ENCODE peak calls at places on chromosome 18, in five cellular contexts. T, M, K, A and I are unnamed samples.

GRCh38 chr18:44682181-44682870 is 1.6 kb downstream of the SETBP1 start:
- DNase-seq in T (no peak), M (peak), K (peak), A (no peak), I (no peak)

GRCh38 chr18:13823707-13824395 is at the start of gene MC5R:
- DNase-seq in T (no peak), M (peak), K (peak), A (no peak), I (peak)

GRCh38 chr18:2906522-2907458 is 60.0 kb downstream of the EMILIN2 start:
- DNase-seq in T (no peak), M (no peak), K (peak), A (no peak), I (peak)

GRCh38 chr18:73752546-73752945 is 395.1 kb downstream of the FBXO15 start:
- DNase-seq in T (no peak), M (no peak), K (no peak), A (no peak), I (no peak)

GRCh38 chr18:3180325-3180724 is 39.4 kb downstream of the MYOM1 start:
- DNase-seq in T (no peak), M (no peak), K (no peak), A (no peak), I (no peak)

GRCh38 chr18:26971327-26971918 is 105.9 kb upstream of the AQP4 start:
- DNase-seq in T (no peak), M (no peak), K (no peak), A (no peak), I (no peak)

GRCh38 chr18:56199580-56200320 is 438.6 kb downstream of the TXNL1 start:
- DNase-seq in T (no peak), M (no peak), K (no peak), A (no peak), I (no peak)

GRCh38 chr18:63476666-63477065 is at the start of gene SERPINB5:
- DNase-seq in T (no peak), M (peak), K (peak), A (peak), I (no peak)

GRCh38 chr18:3132700-3133099 is 87.1 kb downstream of the MYOM1 start:
- DNase-seq in T (no peak), M (no peak), K (no peak), A (no peak), I (no peak)

GRCh38 chr18:74476154-74476553 is 19.0 kb upstream of the DIPK1C start:
- DNase-seq in T (no peak), M (no peak), K (no peak), A (no peak), I (no peak)

GRCh38 chr18:48409591-48410094 is 460 bp upstream of the ZBTB7C start:
- DNase-seq in T (no peak), M (peak), K (no peak), A (no peak), I (peak)

GRCh38 chr18:61651880-61652268 is 240.9 kb downstream of the RNF152 start:
- DNase-seq in T (no peak), M (peak), K (peak), A (no peak), I (no peak)

GRCh38 chr18:498901-499300 is 1.6 kb downstream of the COLEC12 start:
- DNase-seq in T (no peak), M (no peak), K (no peak), A (no peak), I (no peak)

GRCh38 chr18:24369420-24369819 is 28.2 kb downstream of the OSBPL1A start:
- DNase-seq in T (no peak), M (no peak), K (no peak), A (no peak), I (no peak)

DNA sequence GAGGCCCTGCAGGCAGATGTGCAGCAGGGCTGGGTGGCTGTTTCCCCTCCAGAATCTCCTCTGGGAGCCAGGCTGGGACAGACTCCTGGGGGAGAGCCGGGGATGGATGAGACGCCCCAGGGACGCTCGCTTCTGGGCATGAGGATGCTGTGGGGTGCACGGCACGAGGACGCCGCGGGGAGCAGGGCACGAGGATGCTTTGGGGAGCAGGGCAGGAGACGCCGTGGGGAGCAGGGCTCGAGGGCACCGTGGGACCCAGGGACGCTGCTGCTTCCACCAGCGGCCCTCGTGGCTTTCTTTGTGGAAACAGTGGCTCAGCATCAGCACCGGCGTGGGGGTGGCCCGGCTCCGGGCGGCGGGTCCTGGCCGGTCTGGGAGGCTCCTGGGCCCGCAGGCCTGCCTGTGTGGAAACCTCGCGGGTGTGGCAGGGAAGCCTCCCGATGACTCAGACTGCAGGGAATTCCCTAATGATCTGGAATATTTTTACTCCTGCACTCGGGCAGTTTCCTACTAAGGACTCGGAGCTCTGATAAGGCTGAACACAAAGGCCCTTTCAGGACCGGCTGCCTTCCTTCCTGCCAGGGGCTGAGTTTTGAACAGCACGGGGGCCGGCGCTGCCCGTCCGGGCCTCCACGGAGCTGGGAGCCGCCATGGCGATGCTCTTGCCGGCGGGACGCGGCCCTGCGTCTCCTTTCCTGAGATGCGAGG is 62.6 kb downstream of the NFATC1 start:
- DNase-seq in T (no peak), M (no peak), K (peak), A (peak), I (no peak)
- TF ChIP-seq POLR2AphosphoS5 in T (peak), M (no peak), K (no peak), A (no peak), I (peak)

DNA sequence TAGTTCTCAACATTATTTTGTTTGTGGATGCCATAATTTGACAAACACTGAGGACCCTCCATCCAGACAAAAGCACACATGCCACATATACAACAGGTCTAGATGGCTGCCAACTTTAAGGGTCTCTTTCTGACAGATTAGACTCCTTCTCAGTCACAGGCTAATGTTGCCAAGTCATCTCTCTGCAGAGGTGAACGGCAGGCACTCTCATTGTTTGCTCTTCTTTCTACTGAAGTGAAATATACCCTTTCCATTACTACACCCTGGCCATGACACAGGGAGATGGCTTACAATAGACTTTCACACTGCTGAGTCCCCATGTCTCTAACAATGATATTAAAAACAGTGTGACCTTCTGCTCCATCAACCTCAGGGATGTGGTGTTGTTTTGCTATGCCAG is 47.5 kb upstream of the ZNF397 start:
- DNase-seq in T (no peak), M (no peak), K (no peak), A (no peak), I (no peak)
- TF ChIP-seq CTCF in T (no peak), M (no peak), K (no peak), A (no peak), I (no peak)

GRCh38 chr18:49664086-49664890 is 102.4 kb downstream of the LIPG start:
- DNase-seq in T (no peak), M (no peak), K (peak), A (no peak), I (no peak)
- TF ChIP-seq POLR2AphosphoS5 in T (peak), M (no peak), K (no peak), A (no peak), I (no peak)

DNA sequence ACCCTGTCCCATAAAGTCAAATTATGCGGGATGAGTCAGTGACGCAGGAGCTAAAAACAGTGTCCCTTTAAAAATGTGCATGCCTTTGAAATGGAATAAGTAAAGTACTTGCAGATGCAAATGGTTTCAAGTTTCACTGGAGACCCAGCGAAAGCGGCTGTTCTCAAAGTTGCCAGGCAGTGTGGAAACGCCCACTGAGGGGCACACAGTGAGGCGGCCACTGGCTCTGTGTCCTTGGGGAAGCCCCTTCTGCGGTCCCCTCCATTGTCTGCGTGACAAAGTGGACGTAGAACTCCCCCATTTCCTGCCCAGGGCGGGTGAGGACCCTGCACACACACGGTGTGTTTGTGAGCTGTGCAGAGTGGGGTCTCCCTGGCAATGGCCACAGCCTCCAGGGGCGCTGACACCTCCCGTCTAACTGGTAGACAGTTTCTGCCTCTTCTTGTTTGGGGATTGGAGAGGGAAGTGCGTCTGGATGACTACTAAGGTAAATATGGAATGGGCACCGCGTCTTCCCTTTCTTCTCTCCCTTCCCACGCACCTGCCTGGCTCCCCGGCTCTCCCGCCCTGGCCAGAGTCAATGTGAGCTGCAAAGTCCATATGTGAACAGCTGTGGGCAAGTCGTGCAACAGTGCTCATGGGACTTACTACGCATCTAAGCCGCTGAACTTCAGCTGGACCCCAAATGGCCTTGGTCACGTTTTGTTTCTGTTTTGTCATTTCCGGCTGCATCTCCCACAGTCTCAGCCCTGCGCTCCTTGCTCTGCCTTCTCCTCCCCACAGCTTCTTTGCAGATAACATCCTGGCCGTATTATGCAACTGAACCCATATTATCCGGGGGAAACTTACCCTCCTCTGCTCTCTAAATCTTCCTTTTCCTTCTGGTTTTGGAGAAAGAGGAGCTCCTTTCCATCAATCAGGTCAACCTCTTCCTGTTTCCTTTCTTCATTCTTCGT is 33.7 kb upstream of the ZNF516 start:
- DNase-seq in T (no peak), M (no peak), K (peak), A (no peak), I (peak)
- TF ChIP-seq CTCF in T (no peak), M (no peak), K (no peak), A (no peak), I (no peak)

GRCh38 chr18:49561377-49562193 is at the start of gene LIPG:
- DNase-seq in T (no peak), M (peak), K (peak), A (peak), I (no peak)
- TF ChIP-seq POLR2AphosphoS5 in T (no peak), M (no peak), K (peak), A (peak), I (no peak)

GRCh38 chr18:10754128-10754527 is 228.3 kb downstream of the NAPG start:
- DNase-seq in T (no peak), M (no peak), K (no peak), A (no peak), I (no peak)
- TF ChIP-seq CTCF in T (no peak), M (no peak), K (no peak), A (no peak), I (no peak)

GRCh38 chr18:8999872-9000271 is 102.6 kb upstream of the NDUFV2 start:
- DNase-seq in T (no peak), M (no peak), K (no peak), A (no peak), I (no peak)
- TF ChIP-seq POLR2AphosphoS5 in T (no peak), M (no peak), K (no peak), A (no peak), I (no peak)

GRCh38 chr18:37019157-37019571 is 190.2 kb downstream of the KIAA1328 start:
- DNase-seq in T (no peak), M (no peak), K (no peak), A (no peak), I (no peak)
- TF ChIP-seq CTCF in T (no peak), M (no peak), K (peak), A (no peak), I (no peak)